ENCODE peak calls at places on chromosomes 3 and 15, in five cellular contexts. C is CD4-positive, CD25-positive, alpha-beta regulatory T cell; K is neural progenitor cell; I is left ventricle myocardium inferior; H is GM23248. S is an unnamed sample. For H3K9me3, the result is how much of the 10 kb centered on the place peaks cover.

GRCh38 chr3:100634493-100635272 is 25.3 kb downstream of the ADGRG7 start:
- DNase-seq in C (peak), K (peak), I (no peak), H (peak), S (no peak)

GRCh38 chr3:149390316-149390715 is 12.9 kb upstream of the TM4SF1 start:
- DNase-seq in C (no peak), K (no peak), I (no peak), H (no peak), S (no peak)

GRCh38 chr3:108024146-108024836 is 66.5 kb downstream of the CD47 start:
- DNase-seq in C (no peak), K (no peak), I (no peak), H (no peak), S (no peak)

GRCh38 chr3:172102883-172103310 is 63.5 kb downstream of the FNDC3B start:
- DNase-seq in C (no peak), K (no peak), I (no peak), H (no peak), S (no peak)

GRCh38 chr3:189714991-189715961 is 84.1 kb downstream of the TP63 start:
- DNase-seq in C (no peak), K (no peak), I (no peak), H (peak), S (no peak)

GRCh38 chr15:33131880-33132279 is 62.6 kb downstream of the FMN1 start:
- DNase-seq in C (no peak), K (no peak), I (no peak), H (no peak), S (no peak)

GRCh38 chr15:49622561-49622960 is 1.7 kb downstream of the DTWD1 start:
- DNase-seq in C (no peak), K (peak), I (no peak), H (peak), S (no peak)

GRCh38 chr3:117893638-117894037 is 1141.0 kb downstream of the IGSF11 start:
- DNase-seq in C (no peak), K (no peak), I (no peak), H (peak), S (no peak)

GRCh38 chr3:170467560-170467959 is 48.9 kb downstream of the CLDN11 start:
- DNase-seq in C (no peak), K (no peak), I (no peak), H (no peak), S (no peak)

GRCh38 chr3:150747909-150748568 is 14.9 kb downstream of the SIAH2 start:
- DNase-seq in C (no peak), K (no peak), I (no peak), H (peak), S (no peak)

GRCh38 chr3:43423142-43423541 is 136.8 kb downstream of the SNRK start:
- DNase-seq in C (no peak), K (no peak), I (peak), H (peak), S (no peak)

GRCh38 chr15:100710744-100711478 is 108.5 kb downstream of the ASB7 start:
- DNase-seq in C (no peak), K (no peak), I (no peak), H (no peak), S (no peak)

GRCh38 chr15:31392761-31393401 is 66.2 kb downstream of the KLF13 start:
- DNase-seq in C (no peak), K (peak), I (peak), H (peak), S (no peak)

GRCh38 chr15:98043160-98044059 is 82.9 kb downstream of the ARRDC4 start:
- DNase-seq in C (no peak), K (no peak), I (no peak), H (no peak), S (no peak)

GRCh38 chr3:177195941-177196472 is 1.3 kb downstream of the TBL1XR1 start:
- DNase-seq in C (peak), K (no peak), I (no peak), H (peak), S (no peak)

GRCh38 chr15:58698887-58699641 is 50.4 kb downstream of the ADAM10 start:
- DNase-seq in C (no peak), K (no peak), I (no peak), H (no peak), S (no peak)
- H3K9me3 ChIP-seq in C (under half), K (under half), I (under half), H (under half), S (under half)

GRCh38 chr15:80615361-80615736 is 79.8 kb upstream of the ABHD17C start:
- DNase-seq in C (no peak), K (no peak), I (no peak), H (no peak), S (no peak)
- H3K9me3 ChIP-seq in C (under half), K (under half), I (under half), H (under half), S (under half)

DNA sequence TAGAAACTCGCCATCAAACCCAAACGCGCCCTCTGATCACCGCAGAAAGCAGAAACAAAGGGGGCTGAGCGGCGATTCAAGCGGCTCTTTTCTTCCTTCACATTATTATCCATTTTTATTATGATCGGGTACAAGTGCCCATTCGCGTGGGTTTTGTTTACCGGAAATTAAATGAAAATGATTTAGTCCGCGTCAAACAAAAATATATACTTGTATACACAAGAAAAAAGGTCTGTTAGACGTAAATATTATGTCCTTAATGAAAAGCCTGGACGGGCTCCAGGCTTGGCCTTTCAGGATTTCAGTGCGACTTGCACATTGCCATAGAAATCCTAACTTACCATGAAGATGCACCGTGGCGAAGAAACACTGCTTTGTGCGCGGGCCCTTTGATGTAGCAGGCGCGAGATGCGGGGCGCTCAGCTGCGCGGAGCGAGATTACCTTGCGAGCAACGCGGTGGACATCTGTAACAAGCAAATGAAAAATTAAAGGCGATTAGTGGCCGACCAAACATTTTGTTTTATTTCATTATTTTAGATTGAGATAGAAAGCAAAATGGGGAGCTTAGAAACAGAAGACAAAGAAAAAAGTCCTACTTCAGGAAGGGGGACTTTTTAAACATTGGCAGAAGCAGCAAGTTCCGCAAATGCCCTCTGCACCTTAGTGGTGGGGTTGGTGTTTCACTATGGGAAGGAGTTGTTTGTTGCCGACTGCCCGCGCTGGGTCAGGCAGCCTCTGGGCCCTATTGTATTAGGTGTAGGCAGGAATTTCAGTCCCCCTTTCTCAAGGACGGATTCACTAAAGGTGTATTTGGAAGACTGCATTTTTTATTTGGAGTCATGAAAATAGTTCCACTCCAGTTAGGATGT is 17.7 kb downstream of the ZIC4 start:
- DNase-seq in C (no peak), K (peak), I (no peak), H (no peak), S (no peak)
- H3K9me3 ChIP-seq in C (under half), K (under half), I (under half), H (under half), S (under half)

DNA sequence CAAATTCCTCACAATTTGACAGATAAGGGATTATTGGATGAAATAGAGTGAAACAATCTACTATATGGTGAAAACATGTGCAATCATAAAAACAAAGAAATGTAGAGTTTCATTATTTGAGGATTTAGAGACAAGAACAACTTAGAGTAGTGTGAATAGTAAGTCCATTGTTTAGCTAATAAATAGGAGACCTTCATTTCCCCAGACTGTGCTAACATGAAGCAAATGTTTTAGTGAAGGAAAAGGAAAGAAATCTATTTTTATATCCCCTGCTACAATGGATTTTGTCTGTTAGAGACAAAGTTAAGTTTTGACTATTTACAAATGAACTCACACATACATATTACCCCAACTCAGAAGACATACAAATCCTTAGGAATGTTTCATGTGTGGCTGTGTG is 77.8 kb downstream of the EFL1 start:
- DNase-seq in C (no peak), K (no peak), I (no peak), H (no peak), S (no peak)
- H3K9me3 ChIP-seq in C (under half), K (under half), I (under half), H (under half), S (under half)

GRCh38 chr15:20353966-20354883 is 187.4 kb downstream of the GOLGA6L6 start:
- DNase-seq in C (no peak), K (no peak), I (no peak), H (no peak), S (no peak)
- H3K9me3 ChIP-seq in C (under half), K (half or more), I (under half), H (under half), S (under half)

GRCh38 chr3:197249542-197249941 is 48.9 kb downstream of the DLG1 start:
- DNase-seq in C (no peak), K (no peak), I (no peak), H (peak), S (no peak)
- H3K9me3 ChIP-seq in C (under half), K (under half), I (under half), H (under half), S (under half)